ENCODE peak calls at places on chromosomes 16 and 17, in ten cellular contexts. R is upper lobe of right lung; I is stimulated activated naive CD8-positive, alpha-beta T cell treated with anti-CD3 and anti-CD28 coated beads, Interleukin-15, Interleukin-2, amounts not matched to agents 100 U/mL and 50 U/mL, for 24 hours; J is activated CD4-positive, alpha-beta T cell treated with anti-CD3 and anti-CD28 coated beads for 36 hours; D is CD4-positive, alpha-beta T cell; F is naive thymus-derived CD8-positive, alpha-beta T cell; E is activated CD8-positive, alpha-beta memory T cell treated with anti-CD3 and anti-CD28 coated beads, Interleukin-2, amount 10 ng/mL, durations not matched to agents 7 days and 5 days; U is gastroesophageal sphincter; M is gastrocnemius medialis; N is lower lobe of right lung. O is an unnamed sample.

GRCh38 chr17:31834448-31834847 is 24.6 kb downstream of the COPRS start:
- ATAC-seq in M (no peak), D (no peak), I (peak), J (peak), F (no peak), E (peak), N (no peak), R (peak), U (no peak), O (peak)

GRCh38 chr16:31537362-31537921 is 9.7 kb downstream of the AHSP start:
- ATAC-seq in J (peak), D (no peak), U (no peak), E (no peak), N (peak), M (no peak), R (peak), I (peak), F (no peak), O (peak)

GRCh38 chr16:17832738-17833137 is 362.0 kb upstream of the XYLT1 start:
- ATAC-seq in R (no peak), N (no peak), D (no peak), F (no peak), J (no peak), E (no peak), I (no peak), U (no peak), M (no peak), O (no peak)

GRCh38 chr16:77596243-77596642 is 126.1 kb upstream of the NUDT7 start:
- ATAC-seq in N (no peak), F (no peak), E (no peak), I (no peak), R (no peak), D (no peak), U (no peak), J (no peak), M (no peak), O (no peak)

GRCh38 chr17:66684256-66684655 is 150.7 kb upstream of the CACNG5 start:
- ATAC-seq in U (no peak), I (no peak), F (no peak), M (no peak), E (no peak), R (no peak), N (no peak), J (no peak), D (no peak), O (no peak)

GRCh38 chr16:8801686-8802085 is 4.0 kb downstream of the PMM2 start:
- ATAC-seq in J (no peak), U (no peak), F (no peak), R (no peak), N (no peak), I (no peak), M (no peak), E (no peak), D (no peak), O (no peak)

GRCh38 chr17:41539071-41539492 is 11.0 kb upstream of the KRT19 start:
- ATAC-seq in R (no peak), M (no peak), N (no peak), J (no peak), F (no peak), E (no peak), U (no peak), D (no peak), I (no peak), O (no peak)

GRCh38 chr17:64066709-64067108 is 46.3 kb upstream of the ICAM2 start:
- ATAC-seq in R (peak), U (no peak), N (peak), I (peak), M (no peak), D (peak), J (peak), E (no peak), F (no peak), O (peak)

GRCh38 chr17:17201907-17202306 is 4.2 kb downstream of the PLD6 start:
- ATAC-seq in D (no peak), F (no peak), R (no peak), E (no peak), N (no peak), J (no peak), U (no peak), M (no peak), I (no peak), O (no peak)

GRCh38 chr17:40909351-40909750 is 24.3 kb upstream of the KRT20 start:
- ATAC-seq in F (peak), D (peak), E (peak), M (peak), I (peak), R (peak), U (peak), N (peak), J (peak), O (peak)

GRCh38 chr17:5694507-5694906 is 110.2 kb upstream of the NLRP1 start:
- ATAC-seq in D (no peak), J (no peak), R (peak), M (no peak), N (peak), U (no peak), I (no peak), F (no peak), E (no peak), O (no peak)

GRCh38 chr16:57614546-57615343 is 13.7 kb upstream of the ADGRG1 start:
- ATAC-seq in N (no peak), J (peak), D (no peak), F (no peak), U (no peak), I (peak), E (no peak), M (no peak), R (no peak), O (peak)

GRCh38 chr17:42845918-42846593 is 1.7 kb downstream of the AOC2 start:
- ATAC-seq in R (peak), N (peak), I (peak), D (no peak), J (peak), E (no peak), F (peak), U (peak), M (no peak), O (peak)

GRCh38 chr17:46044286-46044928 is 45.4 kb downstream of the STH start:
- ATAC-seq in I (peak), J (no peak), D (peak), R (peak), E (no peak), N (peak), M (peak), U (peak), F (peak), O (no peak)

GRCh38 chr17:50977487-50978159 is 111.5 kb upstream of the TOB1 start:
- ATAC-seq in F (no peak), D (no peak), R (no peak), N (no peak), M (no peak), E (no peak), J (peak), I (no peak), U (no peak), O (no peak)

GRCh38 chr17:51722994-51723393 is 435.5 kb downstream of the CA10 start:
- ATAC-seq in F (no peak), U (no peak), R (no peak), E (no peak), D (no peak), J (no peak), I (no peak), N (no peak), M (no peak), O (no peak)

O was measured in activated T-helper 17 cell treated with anti-CD3 and anti-CD28 coated beads, Interleukin-2, amount 50 U/mL, for 72 hours.